ENCODE peak calls at places on chromosomes 5 and 9, in seven cellular contexts. One of them, this sample, is unnamed.

GRCh38 chr5:178423431-178423830 is 166.8 kb downstream of the COL23A1 start:
- DNase-seq in fibroblast of pulmonary artery: no peak
- DNase-seq in GM12865: no peak
- DNase-seq in mucosa of descending colon: no peak
- DNase-seq in A549: no peak
- DNase-seq in mammary epithelial cell: no peak
- DNase-seq in ovary: no peak
- DNase-seq in this sample: no peak

GRCh38 chr5:172635038-172635437 is 6.0 kb upstream of the NEURL1B start:
- DNase-seq in A549: no peak
- DNase-seq in mucosa of descending colon: no peak
- DNase-seq in GM12865: no peak
- DNase-seq in fibroblast of pulmonary artery: no peak
- DNase-seq in ovary: no peak
- DNase-seq in mammary epithelial cell: no peak
- DNase-seq in this sample: no peak

GRCh38 chr5:71807909-71808308 is 88.8 kb downstream of the CARTPT start:
- DNase-seq in mammary epithelial cell: no peak
- DNase-seq in A549: no peak
- DNase-seq in mucosa of descending colon: no peak
- DNase-seq in fibroblast of pulmonary artery: no peak
- DNase-seq in ovary: no peak
- DNase-seq in GM12865: no peak
- DNase-seq in this sample: no peak

GRCh38 chr9:71306134-71306533 is 184.7 kb upstream of the TRPM3 start:
- DNase-seq in ovary: no peak
- DNase-seq in A549: no peak
- DNase-seq in mucosa of descending colon: no peak
- DNase-seq in fibroblast of pulmonary artery: no peak
- DNase-seq in GM12865: peak; percentile 48
- DNase-seq in mammary epithelial cell: no peak
- DNase-seq in this sample: no peak

GRCh38 chr5:142186821-142187594 is 78.4 kb downstream of the NDFIP1 start:
- DNase-seq in GM12865: no peak
- DNase-seq in A549: no peak
- DNase-seq in mucosa of descending colon: no peak
- DNase-seq in fibroblast of pulmonary artery: no peak
- DNase-seq in mammary epithelial cell: no peak
- DNase-seq in ovary: no peak
- DNase-seq in this sample: no peak

GRCh38 chr9:125904155-125904841 is 157.1 kb downstream of the PBX3 start:
- DNase-seq in ovary: no peak
- DNase-seq in A549: no peak
- DNase-seq in GM12865: no peak
- DNase-seq in mammary epithelial cell: no peak
- DNase-seq in fibroblast of pulmonary artery: no peak
- DNase-seq in mucosa of descending colon: no peak
- DNase-seq in this sample: no peak

GRCh38 chr9:110148384-110148783 is 59.6 kb downstream of the C9orf152 start:
- DNase-seq in A549: no peak
- DNase-seq in fibroblast of pulmonary artery: no peak
- DNase-seq in mammary epithelial cell: peak; percentile 45
- DNase-seq in GM12865: peak; percentile 93
- DNase-seq in ovary: no peak
- DNase-seq in mucosa of descending colon: no peak
- DNase-seq in this sample: no peak

GRCh38 chr9:18569941-18570630 is 96.1 kb downstream of the ADAMTSL1 start:
- DNase-seq in mammary epithelial cell: peak; percentile 67
- DNase-seq in fibroblast of pulmonary artery: no peak
- DNase-seq in ovary: no peak
- DNase-seq in GM12865: no peak
- DNase-seq in A549: no peak
- DNase-seq in mucosa of descending colon: no peak
- DNase-seq in this sample: no peak

GRCh38 chr5:173256800-173257199 is 21.8 kb upstream of the NKX2-5 start:
- DNase-seq in GM12865: no peak
- DNase-seq in mucosa of descending colon: no peak
- DNase-seq in A549: no peak
- DNase-seq in fibroblast of pulmonary artery: no peak
- DNase-seq in mammary epithelial cell: no peak
- DNase-seq in ovary: no peak
- DNase-seq in this sample: no peak

GRCh38 chr5:93894471-93895354 is 153.3 kb upstream of the POU5F2 start:
- DNase-seq in ovary: no peak
- DNase-seq in A549: no peak
- DNase-seq in mammary epithelial cell: no peak
- DNase-seq in mucosa of descending colon: no peak
- DNase-seq in GM12865: no peak
- DNase-seq in fibroblast of pulmonary artery: peak; percentile 30
- DNase-seq in this sample: no peak

GRCh38 chr5:174510771-174511453 is 213.5 kb upstream of the MSX2 start:
- DNase-seq in A549: no peak
- DNase-seq in ovary: no peak
- DNase-seq in GM12865: no peak
- DNase-seq in fibroblast of pulmonary artery: no peak
- DNase-seq in mucosa of descending colon: no peak
- DNase-seq in mammary epithelial cell: no peak
- DNase-seq in this sample: no peak

GRCh38 chr5:174514325-174514724 is 210.1 kb upstream of the MSX2 start:
- DNase-seq in A549: no peak
- DNase-seq in ovary: no peak
- DNase-seq in GM12865: no peak
- DNase-seq in mammary epithelial cell: no peak
- DNase-seq in mucosa of descending colon: no peak
- DNase-seq in fibroblast of pulmonary artery: no peak
- DNase-seq in this sample: no peak

GRCh38 chr5:174516741-174517140 is 207.6 kb upstream of the MSX2 start:
- DNase-seq in ovary: no peak
- DNase-seq in A549: no peak
- DNase-seq in fibroblast of pulmonary artery: no peak
- DNase-seq in mucosa of descending colon: no peak
- DNase-seq in GM12865: no peak
- DNase-seq in mammary epithelial cell: no peak
- DNase-seq in this sample: no peak

GRCh38 chr5:174514983-174515394 is 209.4 kb upstream of the MSX2 start:
- DNase-seq in GM12865: no peak
- DNase-seq in ovary: no peak
- DNase-seq in mammary epithelial cell: no peak
- DNase-seq in mucosa of descending colon: no peak
- DNase-seq in A549: no peak
- DNase-seq in fibroblast of pulmonary artery: no peak
- DNase-seq in this sample: no peak

GRCh38 chr5:174511711-174512253 is 212.6 kb upstream of the MSX2 start:
- DNase-seq in mucosa of descending colon: no peak
- DNase-seq in A549: no peak
- DNase-seq in mammary epithelial cell: no peak
- DNase-seq in ovary: no peak
- DNase-seq in GM12865: no peak
- DNase-seq in fibroblast of pulmonary artery: no peak
- DNase-seq in this sample: no peak
- TF ChIP-seq CTCF in mucosa of descending colon: no peak
- TF ChIP-seq CTCF in A549: no peak
- TF ChIP-seq CTCF in mammary epithelial cell: no peak
- TF ChIP-seq CTCF in ovary: no peak
- TF ChIP-seq CTCF in GM12865: no peak
- TF ChIP-seq CTCF in fibroblast of pulmonary artery: no peak
- TF ChIP-seq CTCF in this sample: no peak

GRCh38 chr9:137044502-137045177 is 1.3 kb downstream of the NPDC1 start:
- DNase-seq in ovary: no peak
- DNase-seq in fibroblast of pulmonary artery: no peak
- DNase-seq in GM12865: no peak
- DNase-seq in mucosa of descending colon: peak; percentile 74
- DNase-seq in A549: no peak
- DNase-seq in mammary epithelial cell: no peak
- DNase-seq in this sample: peak; percentile 79
- TF ChIP-seq CTCF in ovary: no peak
- TF ChIP-seq CTCF in fibroblast of pulmonary artery: no peak
- TF ChIP-seq CTCF in GM12865: no peak
- TF ChIP-seq CTCF in mucosa of descending colon: no peak
- TF ChIP-seq CTCF in A549: no peak
- TF ChIP-seq CTCF in mammary epithelial cell: no peak
- TF ChIP-seq CTCF in this sample: no peak

GRCh38 chr9:112366591-112366990 is 13.3 kb upstream of the HSDL2 start:
- DNase-seq in mammary epithelial cell: no peak
- DNase-seq in A549: no peak
- DNase-seq in mucosa of descending colon: no peak
- DNase-seq in fibroblast of pulmonary artery: no peak
- DNase-seq in GM12865: peak; percentile 38
- DNase-seq in ovary: no peak
- DNase-seq in this sample: no peak
- TF ChIP-seq CTCF in mammary epithelial cell: peak; percentile 19
- TF ChIP-seq CTCF in A549: no peak
- TF ChIP-seq CTCF in mucosa of descending colon: no peak
- TF ChIP-seq CTCF in fibroblast of pulmonary artery: peak; percentile 15
- TF ChIP-seq CTCF in GM12865: peak; percentile 38
- TF ChIP-seq CTCF in ovary: no peak
- TF ChIP-seq CTCF in this sample: no peak

GRCh38 chr9:83061036-83061435 is 1.9 kb downstream of the RASEF start:
- DNase-seq in fibroblast of pulmonary artery: no peak
- DNase-seq in A549: peak; percentile 44
- DNase-seq in mucosa of descending colon: no peak
- DNase-seq in GM12865: no peak
- DNase-seq in ovary: no peak
- DNase-seq in mammary epithelial cell: peak; percentile 67
- DNase-seq in this sample: no peak

GRCh38 chr9:83065233-83065632 is 2.3 kb upstream of the RASEF start:
- DNase-seq in A549: no peak
- DNase-seq in mucosa of descending colon: no peak
- DNase-seq in ovary: no peak
- DNase-seq in mammary epithelial cell: peak; percentile 5
- DNase-seq in fibroblast of pulmonary artery: no peak
- DNase-seq in GM12865: no peak
- DNase-seq in this sample: no peak

GRCh38 chr9:83060557-83060956 is 2.4 kb downstream of the RASEF start:
- DNase-seq in fibroblast of pulmonary artery: no peak
- DNase-seq in GM12865: no peak
- DNase-seq in ovary: no peak
- DNase-seq in A549: peak; percentile 34
- DNase-seq in mammary epithelial cell: peak; percentile 8
- DNase-seq in mucosa of descending colon: no peak
- DNase-seq in this sample: peak; percentile 63

GRCh38 chr9:83062011-83062652 is 810 bp downstream of the RASEF start:
- DNase-seq in GM12865: no peak
- DNase-seq in ovary: no peak
- DNase-seq in A549: peak; percentile 62
- DNase-seq in mucosa of descending colon: peak; percentile 70
- DNase-seq in mammary epithelial cell: peak; percentile 67
- DNase-seq in fibroblast of pulmonary artery: no peak
- DNase-seq in this sample: peak; percentile 94

DNA sequence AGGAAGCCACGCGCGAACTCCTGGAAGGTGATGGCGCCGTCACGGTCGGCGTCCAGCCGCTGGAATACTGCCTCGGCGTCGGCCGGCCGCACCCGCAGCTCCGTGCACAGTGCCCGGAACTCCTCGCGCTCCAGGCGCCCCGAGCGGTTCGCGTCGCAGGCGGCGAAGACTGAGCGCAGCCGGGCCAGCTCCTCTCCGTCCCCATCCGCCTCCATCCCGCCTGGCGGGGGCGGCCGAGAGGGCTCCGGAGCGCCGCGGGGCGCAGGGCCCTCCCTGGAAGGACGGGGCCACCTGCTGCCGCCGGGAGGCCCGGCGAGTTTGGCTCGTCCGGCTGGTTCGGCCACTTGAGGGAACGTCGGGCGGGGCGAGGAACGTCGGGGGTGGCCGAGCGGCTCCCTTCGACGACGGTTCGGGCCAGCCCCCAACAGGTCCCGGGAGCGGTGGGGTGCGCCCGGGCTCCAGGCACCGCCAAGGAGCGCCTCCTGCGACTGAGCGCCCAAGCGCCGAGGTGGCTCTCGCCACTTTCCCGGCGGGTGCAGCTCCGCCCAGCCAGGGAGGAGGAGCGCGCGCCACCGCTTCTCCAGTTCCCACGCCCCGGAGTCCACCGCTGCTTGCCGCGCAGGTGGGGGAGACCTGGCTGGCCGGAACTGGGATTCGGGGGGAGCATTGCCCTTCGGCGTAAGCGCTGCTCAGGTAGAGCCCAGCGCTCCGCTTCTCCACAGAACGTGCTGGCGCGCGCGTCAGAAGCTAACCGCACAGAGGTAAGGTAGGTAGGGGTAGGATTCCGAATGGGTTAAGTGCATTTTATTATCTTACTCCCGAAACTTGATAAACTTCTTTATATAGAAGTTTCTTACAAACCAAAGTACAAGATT is at the start of gene RASEF:
- DNase-seq in mucosa of descending colon: peak; percentile 88
- DNase-seq in fibroblast of pulmonary artery: no peak
- DNase-seq in GM12865: no peak
- DNase-seq in ovary: peak; percentile 19
- DNase-seq in A549: peak; percentile 62
- DNase-seq in mammary epithelial cell: peak; percentile 78
- DNase-seq in this sample: peak; percentile 93
- TF ChIP-seq CTCF in mucosa of descending colon: no peak
- TF ChIP-seq CTCF in fibroblast of pulmonary artery: no peak
- TF ChIP-seq CTCF in GM12865: no peak
- TF ChIP-seq CTCF in ovary: no peak
- TF ChIP-seq CTCF in A549: peak; percentile 34
- TF ChIP-seq CTCF in mammary epithelial cell: peak; percentile 24
- TF ChIP-seq CTCF in this sample: no peak

DNA sequence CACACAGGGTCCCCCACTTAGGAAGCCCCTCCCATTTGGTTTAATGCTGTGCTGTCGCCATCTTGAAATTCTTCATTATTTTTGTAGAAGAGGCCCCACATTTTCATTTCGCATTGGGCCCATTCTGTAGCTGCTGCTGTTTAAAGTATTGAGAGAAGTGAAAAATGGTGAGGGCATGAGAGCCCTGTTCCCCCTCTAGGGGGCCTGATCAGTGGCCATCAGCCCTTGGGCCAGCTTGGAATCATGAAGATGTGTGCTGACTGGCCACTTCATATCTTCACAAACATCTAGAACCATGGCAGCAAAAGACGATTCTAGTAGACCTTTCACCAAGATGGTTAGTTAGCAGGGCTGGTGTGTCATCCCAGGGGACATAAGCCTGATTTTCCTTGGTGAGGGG is 3.3 kb downstream of the TMEM268 start:
- DNase-seq in mucosa of descending colon: no peak
- DNase-seq in fibroblast of pulmonary artery: no peak
- DNase-seq in ovary: no peak
- DNase-seq in mammary epithelial cell: no peak
- DNase-seq in GM12865: no peak
- DNase-seq in A549: no peak
- DNase-seq in this sample: no peak
- TF ChIP-seq CTCF in mucosa of descending colon: no peak
- TF ChIP-seq CTCF in fibroblast of pulmonary artery: no peak
- TF ChIP-seq CTCF in ovary: no peak
- TF ChIP-seq CTCF in mammary epithelial cell: no peak
- TF ChIP-seq CTCF in GM12865: no peak
- TF ChIP-seq CTCF in A549: no peak
- TF ChIP-seq CTCF in this sample: no peak

GRCh38 chr5:149216515-149216914 is 55.1 kb upstream of the AFAP1L1 start:
- DNase-seq in mucosa of descending colon: no peak
- DNase-seq in mammary epithelial cell: no peak
- DNase-seq in fibroblast of pulmonary artery: no peak
- DNase-seq in ovary: no peak
- DNase-seq in GM12865: no peak
- DNase-seq in A549: no peak
- DNase-seq in this sample: no peak
- TF ChIP-seq CTCF in mucosa of descending colon: no peak
- TF ChIP-seq CTCF in mammary epithelial cell: no peak
- TF ChIP-seq CTCF in fibroblast of pulmonary artery: no peak
- TF ChIP-seq CTCF in ovary: no peak
- TF ChIP-seq CTCF in GM12865: no peak
- TF ChIP-seq CTCF in A549: no peak
- TF ChIP-seq CTCF in this sample: no peak